ENCODE peak calls at places on chromosomes 7 and 10, in four cellular contexts. One of them, this sample, is unnamed.
A peak's percentile ranks its signal among the peaks of the same experiment; 100 is the strongest.

GRCh38 chr7:56009695-56010094 is 41.5 kb downstream of the PSPH start:
- DNase-seq in prostate gland: peak; percentile 88
- DNase-seq in LHCN-M2: no peak
- DNase-seq in NCI-H510A: peak; percentile 95
- DNase-seq in this sample: peak; percentile 79

GRCh38 chr7:99383791-99384370 is 9.4 kb downstream of the ARPC1B start:
- DNase-seq in NCI-H510A: no peak
- DNase-seq in prostate gland: no peak
- DNase-seq in LHCN-M2: peak; percentile 84
- DNase-seq in this sample: no peak

GRCh38 chr7:80659120-80660055 is 20.9 kb downstream of the CD36 start:
- DNase-seq in NCI-H510A: no peak
- DNase-seq in prostate gland: no peak
- DNase-seq in LHCN-M2: peak; percentile 49
- DNase-seq in this sample: no peak

GRCh38 chr7:25795824-25796235 is 356.2 kb upstream of the NFE2L3 start:
- DNase-seq in LHCN-M2: no peak
- DNase-seq in NCI-H510A: no peak
- DNase-seq in prostate gland: no peak
- DNase-seq in this sample: no peak

GRCh38 chr10:98916751-98917150 is 318.9 kb downstream of the HPSE2 start:
- DNase-seq in prostate gland: no peak
- DNase-seq in NCI-H510A: no peak
- DNase-seq in LHCN-M2: no peak
- DNase-seq in this sample: no peak

GRCh38 chr10:7881119-7881518 is 62.8 kb downstream of the TAF3 start:
- DNase-seq in prostate gland: no peak
- DNase-seq in LHCN-M2: no peak
- DNase-seq in NCI-H510A: no peak
- DNase-seq in this sample: no peak

GRCh38 chr7:73350311-73351068 is 22.5 kb downstream of the FKBP6 start:
- DNase-seq in NCI-H510A: no peak
- DNase-seq in prostate gland: no peak
- DNase-seq in LHCN-M2: no peak
- DNase-seq in this sample: no peak

GRCh38 chr10:61786728-61787127 is 114.8 kb upstream of the ARID5B start:
- DNase-seq in NCI-H510A: no peak
- DNase-seq in LHCN-M2: peak; percentile 87
- DNase-seq in prostate gland: peak; percentile 11
- DNase-seq in this sample: no peak

GRCh38 chr7:140230517-140230861 is 53.7 kb upstream of the KDM7A start:
- DNase-seq in NCI-H510A: no peak
- DNase-seq in prostate gland: peak; percentile 26
- DNase-seq in LHCN-M2: no peak
- DNase-seq in this sample: no peak

GRCh38 chr10:70494966-70495365 is 16.4 kb downstream of the PALD1 start:
- DNase-seq in LHCN-M2: no peak
- DNase-seq in prostate gland: no peak
- DNase-seq in NCI-H510A: no peak
- DNase-seq in this sample: no peak

GRCh38 chr7:108167460-108167859 is 37.3 kb upstream of the LAMB4 start:
- DNase-seq in NCI-H510A: no peak
- DNase-seq in LHCN-M2: no peak
- DNase-seq in prostate gland: no peak
- DNase-seq in this sample: no peak

GRCh38 chr7:29335188-29336083 is 140.9 kb downstream of the CHN2 start:
- DNase-seq in prostate gland: no peak
- DNase-seq in LHCN-M2: no peak
- DNase-seq in NCI-H510A: no peak
- DNase-seq in this sample: no peak

GRCh38 chr10:106479619-106480018 is 684.9 kb downstream of the SORCS1 start:
- DNase-seq in LHCN-M2: no peak
- DNase-seq in prostate gland: no peak
- DNase-seq in NCI-H510A: no peak
- DNase-seq in this sample: no peak

GRCh38 chr10:60362461-60362860 is 27.2 kb downstream of the ANK3 start:
- DNase-seq in NCI-H510A: no peak
- DNase-seq in LHCN-M2: no peak
- DNase-seq in prostate gland: no peak
- DNase-seq in this sample: no peak

GRCh38 chr7:124655990-124656389 is 109.6 kb downstream of the GPR37 start:
- DNase-seq in LHCN-M2: no peak
- DNase-seq in prostate gland: no peak
- DNase-seq in NCI-H510A: peak; percentile 18
- DNase-seq in this sample: peak; percentile 46

GRCh38 chr7:134701272-134701671 is 54.6 kb downstream of the BPGM start:
- DNase-seq in NCI-H510A: no peak
- DNase-seq in prostate gland: no peak
- DNase-seq in LHCN-M2: peak; percentile 56
- DNase-seq in this sample: no peak

GRCh38 chr7:105487559-105488218 is 34.4 kb downstream of the PUS7 start:
- DNase-seq in prostate gland: peak; percentile 21
- DNase-seq in LHCN-M2: peak; percentile 84
- DNase-seq in NCI-H510A: no peak
- DNase-seq in this sample: peak; percentile 71

GRCh38 chr7:134083766-134084487 is 43.2 kb upstream of the LRGUK start:
- DNase-seq in prostate gland: no peak
- DNase-seq in NCI-H510A: no peak
- DNase-seq in LHCN-M2: peak; percentile 45
- DNase-seq in this sample: no peak

GRCh38 chr7:151889406-151890354 is 12.8 kb upstream of the PRKAG2 start:
- DNase-seq in prostate gland: no peak
- DNase-seq in LHCN-M2: no peak
- DNase-seq in NCI-H510A: no peak
- DNase-seq in this sample: no peak

GRCh38 chr10:86364551-86365345 is 1.8 kb downstream of the GRID1 start:
- DNase-seq in prostate gland: no peak
- DNase-seq in LHCN-M2: no peak
- DNase-seq in NCI-H510A: no peak
- DNase-seq in this sample: no peak